ENCODE peak calls at places on chromosomes 1 and 21, in nine cellular contexts. One of them, this sample, is unnamed.

GRCh38 chr1:16145988-16146887 is 9.6 kb downstream of the EPHA2 start:
- DNase-seq in DND-41: no peak
- DNase-seq in HFF-Myc: peak
- DNase-seq in A549: peak
- DNase-seq in astrocyte of the cerebellum: peak
- DNase-seq in dorsolateral prefrontal cortex: no peak
- DNase-seq in lower leg skin: peak
- DNase-seq in breast epithelium: peak
- DNase-seq in WERI-Rb-1: no peak
- DNase-seq in this sample: peak

GRCh38 chr1:109947582-109948284 is 36.8 kb upstream of the AHCYL1 start:
- DNase-seq in DND-41: no peak
- DNase-seq in HFF-Myc: no peak
- DNase-seq in A549: no peak
- DNase-seq in astrocyte of the cerebellum: no peak
- DNase-seq in dorsolateral prefrontal cortex: no peak
- DNase-seq in lower leg skin: no peak
- DNase-seq in breast epithelium: no peak
- DNase-seq in WERI-Rb-1: no peak
- DNase-seq in this sample: no peak

GRCh38 chr1:7407547-7407895 is 363.6 kb upstream of the VAMP3 start:
- DNase-seq in DND-41: no peak
- DNase-seq in HFF-Myc: no peak
- DNase-seq in A549: no peak
- DNase-seq in astrocyte of the cerebellum: no peak
- DNase-seq in dorsolateral prefrontal cortex: no peak
- DNase-seq in lower leg skin: peak
- DNase-seq in breast epithelium: no peak
- DNase-seq in WERI-Rb-1: no peak
- DNase-seq in this sample: no peak

GRCh38 chr1:170162385-170163226 is 16.8 kb downstream of the NTMT2 start:
- DNase-seq in DND-41: no peak
- DNase-seq in HFF-Myc: peak
- DNase-seq in A549: no peak
- DNase-seq in astrocyte of the cerebellum: peak
- DNase-seq in dorsolateral prefrontal cortex: no peak
- DNase-seq in lower leg skin: peak
- DNase-seq in breast epithelium: no peak
- DNase-seq in WERI-Rb-1: peak
- DNase-seq in this sample: no peak

GRCh38 chr21:45390121-45390751 is 14.7 kb upstream of the COL18A1 start:
- DNase-seq in DND-41: no peak
- DNase-seq in HFF-Myc: no peak
- DNase-seq in A549: no peak
- DNase-seq in astrocyte of the cerebellum: no peak
- DNase-seq in dorsolateral prefrontal cortex: peak
- DNase-seq in lower leg skin: peak
- DNase-seq in breast epithelium: no peak
- DNase-seq in WERI-Rb-1: no peak
- DNase-seq in this sample: no peak

GRCh38 chr1:43659384-43659783 is 9.4 kb downstream of the KDM4A start:
- DNase-seq in DND-41: no peak
- DNase-seq in HFF-Myc: no peak
- DNase-seq in A549: no peak
- DNase-seq in astrocyte of the cerebellum: no peak
- DNase-seq in dorsolateral prefrontal cortex: no peak
- DNase-seq in lower leg skin: no peak
- DNase-seq in breast epithelium: no peak
- DNase-seq in WERI-Rb-1: no peak
- DNase-seq in this sample: no peak

GRCh38 chr21:22342855-22343254 is 1344.6 kb downstream of the NCAM2 start:
- DNase-seq in DND-41: peak
- DNase-seq in HFF-Myc: no peak
- DNase-seq in A549: no peak
- DNase-seq in astrocyte of the cerebellum: peak
- DNase-seq in dorsolateral prefrontal cortex: no peak
- DNase-seq in lower leg skin: no peak
- DNase-seq in breast epithelium: no peak
- DNase-seq in WERI-Rb-1: no peak
- DNase-seq in this sample: no peak

GRCh38 chr1:228315484-228315944 is 91.1 kb downstream of the TRIM11 start:
- DNase-seq in DND-41: no peak
- DNase-seq in HFF-Myc: no peak
- DNase-seq in A549: no peak
- DNase-seq in astrocyte of the cerebellum: no peak
- DNase-seq in dorsolateral prefrontal cortex: no peak
- DNase-seq in lower leg skin: peak
- DNase-seq in breast epithelium: peak
- DNase-seq in WERI-Rb-1: no peak
- DNase-seq in this sample: no peak

GRCh38 chr21:44084496-44085241 is 22.5 kb upstream of the PWP2 start:
- DNase-seq in DND-41: no peak
- DNase-seq in HFF-Myc: no peak
- DNase-seq in A549: no peak
- DNase-seq in astrocyte of the cerebellum: no peak
- DNase-seq in dorsolateral prefrontal cortex: no peak
- DNase-seq in lower leg skin: peak
- DNase-seq in breast epithelium: no peak
- DNase-seq in WERI-Rb-1: peak
- DNase-seq in this sample: no peak

GRCh38 chr1:20343149-20343936 is 52.7 kb downstream of the VWA5B1 start:
- DNase-seq in DND-41: no peak
- DNase-seq in HFF-Myc: no peak
- DNase-seq in A549: no peak
- DNase-seq in astrocyte of the cerebellum: no peak
- DNase-seq in dorsolateral prefrontal cortex: no peak
- DNase-seq in lower leg skin: no peak
- DNase-seq in breast epithelium: no peak
- DNase-seq in WERI-Rb-1: peak
- DNase-seq in this sample: no peak

GRCh38 chr21:44301961-44302406 is 2.1 kb downstream of the PFKL start:
- DNase-seq in DND-41: no peak
- DNase-seq in HFF-Myc: no peak
- DNase-seq in A549: no peak
- DNase-seq in astrocyte of the cerebellum: no peak
- DNase-seq in dorsolateral prefrontal cortex: no peak
- DNase-seq in lower leg skin: no peak
- DNase-seq in breast epithelium: no peak
- DNase-seq in WERI-Rb-1: no peak
- DNase-seq in this sample: no peak

GRCh38 chr1:54499097-54500029 is 48.7 kb upstream of the ACOT11 start:
- DNase-seq in DND-41: peak
- DNase-seq in HFF-Myc: no peak
- DNase-seq in A549: no peak
- DNase-seq in astrocyte of the cerebellum: no peak
- DNase-seq in dorsolateral prefrontal cortex: no peak
- DNase-seq in lower leg skin: no peak
- DNase-seq in breast epithelium: no peak
- DNase-seq in WERI-Rb-1: peak
- DNase-seq in this sample: no peak

GRCh38 chr1:87398644-87399043 is 70.0 kb downstream of the LMO4 start:
- DNase-seq in DND-41: no peak
- DNase-seq in HFF-Myc: no peak
- DNase-seq in A549: no peak
- DNase-seq in astrocyte of the cerebellum: peak
- DNase-seq in dorsolateral prefrontal cortex: no peak
- DNase-seq in lower leg skin: no peak
- DNase-seq in breast epithelium: no peak
- DNase-seq in WERI-Rb-1: no peak
- DNase-seq in this sample: no peak

GRCh38 chr21:44006656-44007055 is 5.5 kb upstream of the TRAPPC10 start:
- DNase-seq in DND-41: no peak
- DNase-seq in HFF-Myc: no peak
- DNase-seq in A549: no peak
- DNase-seq in astrocyte of the cerebellum: no peak
- DNase-seq in dorsolateral prefrontal cortex: no peak
- DNase-seq in lower leg skin: no peak
- DNase-seq in breast epithelium: no peak
- DNase-seq in WERI-Rb-1: no peak
- DNase-seq in this sample: no peak

GRCh38 chr1:218516526-218516925 is 171.4 kb downstream of the TGFB2 start:
- DNase-seq in DND-41: no peak
- DNase-seq in HFF-Myc: no peak
- DNase-seq in A549: no peak
- DNase-seq in astrocyte of the cerebellum: no peak
- DNase-seq in dorsolateral prefrontal cortex: no peak
- DNase-seq in lower leg skin: no peak
- DNase-seq in breast epithelium: no peak
- DNase-seq in WERI-Rb-1: no peak
- DNase-seq in this sample: no peak

GRCh38 chr1:27755286-27755685 is 17.7 kb upstream of the STX12 start:
- DNase-seq in DND-41: no peak
- DNase-seq in HFF-Myc: no peak
- DNase-seq in A549: no peak
- DNase-seq in astrocyte of the cerebellum: no peak
- DNase-seq in dorsolateral prefrontal cortex: no peak
- DNase-seq in lower leg skin: peak
- DNase-seq in breast epithelium: no peak
- DNase-seq in WERI-Rb-1: no peak
- DNase-seq in this sample: no peak

GRCh38 chr1:88239205-88239604 is 444.9 kb upstream of the PKN2 start:
- DNase-seq in DND-41: no peak
- DNase-seq in HFF-Myc: no peak
- DNase-seq in A549: no peak
- DNase-seq in astrocyte of the cerebellum: no peak
- DNase-seq in dorsolateral prefrontal cortex: no peak
- DNase-seq in lower leg skin: no peak
- DNase-seq in breast epithelium: no peak
- DNase-seq in WERI-Rb-1: no peak
- DNase-seq in this sample: no peak

GRCh38 chr1:150069923-150070322 is 2.3 kb downstream of the VPS45 start:
- DNase-seq in DND-41: no peak
- DNase-seq in HFF-Myc: no peak
- DNase-seq in A549: no peak
- DNase-seq in astrocyte of the cerebellum: no peak
- DNase-seq in dorsolateral prefrontal cortex: no peak
- DNase-seq in lower leg skin: no peak
- DNase-seq in breast epithelium: no peak
- DNase-seq in WERI-Rb-1: no peak
- DNase-seq in this sample: no peak

GRCh38 chr1:181392613-181393170 is 90.6 kb upstream of the CACNA1E start:
- DNase-seq in DND-41: no peak
- DNase-seq in HFF-Myc: no peak
- DNase-seq in A549: no peak
- DNase-seq in astrocyte of the cerebellum: no peak
- DNase-seq in dorsolateral prefrontal cortex: no peak
- DNase-seq in lower leg skin: no peak
- DNase-seq in breast epithelium: no peak
- DNase-seq in WERI-Rb-1: no peak
- DNase-seq in this sample: no peak

GRCh38 chr1:226002667-226003501 is 3.7 kb upstream of the SDE2 start:
- DNase-seq in DND-41: peak
- DNase-seq in HFF-Myc: peak
- DNase-seq in A549: peak
- DNase-seq in astrocyte of the cerebellum: no peak
- DNase-seq in dorsolateral prefrontal cortex: no peak
- DNase-seq in lower leg skin: peak
- DNase-seq in breast epithelium: no peak
- DNase-seq in WERI-Rb-1: peak
- DNase-seq in this sample: peak

GRCh38 chr1:5903680-5904079 is 88.5 kb downstream of the NPHP4 start:
- DNase-seq in DND-41: no peak
- DNase-seq in HFF-Myc: no peak
- DNase-seq in A549: no peak
- DNase-seq in astrocyte of the cerebellum: no peak
- DNase-seq in dorsolateral prefrontal cortex: no peak
- DNase-seq in lower leg skin: no peak
- DNase-seq in breast epithelium: peak
- DNase-seq in WERI-Rb-1: no peak
- DNase-seq in this sample: no peak

GRCh38 chr1:159187647-159188374 is 16.4 kb downstream of the CADM3 start:
- DNase-seq in DND-41: no peak
- DNase-seq in HFF-Myc: no peak
- DNase-seq in A549: no peak
- DNase-seq in astrocyte of the cerebellum: no peak
- DNase-seq in dorsolateral prefrontal cortex: no peak
- DNase-seq in lower leg skin: no peak
- DNase-seq in breast epithelium: no peak
- DNase-seq in WERI-Rb-1: no peak
- DNase-seq in this sample: no peak
- H3K4me3 ChIP-seq in DND-41: no peak
- H3K4me3 ChIP-seq in HFF-Myc: no peak
- H3K4me3 ChIP-seq in A549: peak
- H3K4me3 ChIP-seq in astrocyte of the cerebellum: peak
- H3K4me3 ChIP-seq in dorsolateral prefrontal cortex: peak
- H3K4me3 ChIP-seq in lower leg skin: peak
- H3K4me3 ChIP-seq in breast epithelium: peak
- H3K4me3 ChIP-seq in WERI-Rb-1: no peak
- H3K4me3 ChIP-seq in this sample: peak

GRCh38 chr1:90944006-90944405 is 77.8 kb downstream of the ZNF644 start:
- DNase-seq in DND-41: no peak
- DNase-seq in HFF-Myc: no peak
- DNase-seq in A549: no peak
- DNase-seq in astrocyte of the cerebellum: no peak
- DNase-seq in dorsolateral prefrontal cortex: no peak
- DNase-seq in lower leg skin: no peak
- DNase-seq in breast epithelium: no peak
- DNase-seq in WERI-Rb-1: no peak
- DNase-seq in this sample: no peak
- TF ChIP-seq CTCF in DND-41: no peak
- TF ChIP-seq CTCF in HFF-Myc: no peak
- TF ChIP-seq CTCF in A549: no peak
- TF ChIP-seq CTCF in astrocyte of the cerebellum: no peak
- TF ChIP-seq CTCF in dorsolateral prefrontal cortex: no peak
- TF ChIP-seq CTCF in lower leg skin: no peak
- TF ChIP-seq CTCF in breast epithelium: no peak
- TF ChIP-seq CTCF in WERI-Rb-1: no peak
- TF ChIP-seq CTCF in this sample: no peak

GRCh38 chr1:112563341-112563740 is 54.6 kb downstream of the WNT2B start:
- DNase-seq in DND-41: no peak
- DNase-seq in HFF-Myc: no peak
- DNase-seq in A549: no peak
- DNase-seq in astrocyte of the cerebellum: no peak
- DNase-seq in dorsolateral prefrontal cortex: no peak
- DNase-seq in lower leg skin: no peak
- DNase-seq in breast epithelium: no peak
- DNase-seq in WERI-Rb-1: no peak
- DNase-seq in this sample: no peak

GRCh38 chr1:112558634-112559033 is 49.9 kb downstream of the WNT2B start:
- DNase-seq in DND-41: no peak
- DNase-seq in HFF-Myc: no peak
- DNase-seq in A549: no peak
- DNase-seq in astrocyte of the cerebellum: no peak
- DNase-seq in dorsolateral prefrontal cortex: no peak
- DNase-seq in lower leg skin: no peak
- DNase-seq in breast epithelium: no peak
- DNase-seq in WERI-Rb-1: no peak
- DNase-seq in this sample: no peak

GRCh38 chr1:112557385-112557784 is 48.6 kb downstream of the WNT2B start:
- DNase-seq in DND-41: no peak
- DNase-seq in HFF-Myc: no peak
- DNase-seq in A549: peak
- DNase-seq in astrocyte of the cerebellum: no peak
- DNase-seq in dorsolateral prefrontal cortex: no peak
- DNase-seq in lower leg skin: no peak
- DNase-seq in breast epithelium: no peak
- DNase-seq in WERI-Rb-1: no peak
- DNase-seq in this sample: peak
- H3K4me3 ChIP-seq in DND-41: no peak
- H3K4me3 ChIP-seq in HFF-Myc: no peak
- H3K4me3 ChIP-seq in A549: no peak
- H3K4me3 ChIP-seq in astrocyte of the cerebellum: no peak
- H3K4me3 ChIP-seq in dorsolateral prefrontal cortex: no peak
- H3K4me3 ChIP-seq in lower leg skin: no peak
- H3K4me3 ChIP-seq in breast epithelium: no peak
- H3K4me3 ChIP-seq in WERI-Rb-1: no peak
- H3K4me3 ChIP-seq in this sample: no peak

GRCh38 chr1:172138636-172139035 is 281.8 kb upstream of the C1orf105 start:
- DNase-seq in DND-41: no peak
- DNase-seq in HFF-Myc: no peak
- DNase-seq in A549: no peak
- DNase-seq in astrocyte of the cerebellum: no peak
- DNase-seq in dorsolateral prefrontal cortex: no peak
- DNase-seq in lower leg skin: no peak
- DNase-seq in breast epithelium: no peak
- DNase-seq in WERI-Rb-1: no peak
- DNase-seq in this sample: no peak
- TF ChIP-seq CTCF in DND-41: no peak
- TF ChIP-seq CTCF in HFF-Myc: no peak
- TF ChIP-seq CTCF in A549: no peak
- TF ChIP-seq CTCF in astrocyte of the cerebellum: no peak
- TF ChIP-seq CTCF in dorsolateral prefrontal cortex: no peak
- TF ChIP-seq CTCF in lower leg skin: no peak
- TF ChIP-seq CTCF in breast epithelium: no peak
- TF ChIP-seq CTCF in WERI-Rb-1: no peak
- TF ChIP-seq CTCF in this sample: no peak

This sample was measured in GM12865.